ENCODE peak calls at places on chromosomes 2 and 18, in eight cellular contexts. One of them, this sample, is unnamed.

GRCh38 chr2:136444323-136444722 is 321.0 kb upstream of the THSD7B start:
- DNase-seq in A549: no peak
- DNase-seq in endodermal cell: no peak
- DNase-seq in GM12878: no peak
- DNase-seq in HCT116: no peak
- DNase-seq in SJSA1: no peak
- DNase-seq in spleen: no peak
- DNase-seq in naive thymus-derived CD4-positive, alpha-beta T cell: no peak
- DNase-seq in this sample: no peak

GRCh38 chr2:45010706-45011036 is 1.4 kb upstream of the SIX2 start:
- DNase-seq in A549: no peak
- DNase-seq in endodermal cell: no peak
- DNase-seq in GM12878: no peak
- DNase-seq in HCT116: no peak
- DNase-seq in SJSA1: no peak
- DNase-seq in spleen: no peak
- DNase-seq in naive thymus-derived CD4-positive, alpha-beta T cell: no peak
- DNase-seq in this sample: no peak

GRCh38 chr2:19185061-19185460 is 173.4 kb downstream of the OSR1 start:
- DNase-seq in A549: no peak
- DNase-seq in endodermal cell: no peak
- DNase-seq in GM12878: no peak
- DNase-seq in HCT116: no peak
- DNase-seq in SJSA1: no peak
- DNase-seq in spleen: no peak
- DNase-seq in naive thymus-derived CD4-positive, alpha-beta T cell: no peak
- DNase-seq in this sample: no peak

GRCh38 chr2:195612515-195613495 is 44.2 kb upstream of the SLC39A10 start:
- DNase-seq in A549: peak
- DNase-seq in endodermal cell: peak
- DNase-seq in GM12878: no peak
- DNase-seq in HCT116: no peak
- DNase-seq in SJSA1: peak
- DNase-seq in spleen: no peak
- DNase-seq in naive thymus-derived CD4-positive, alpha-beta T cell: no peak
- DNase-seq in this sample: no peak

GRCh38 chr2:178514664-178515063 is 34.4 kb downstream of the PLEKHA3 start:
- DNase-seq in A549: no peak
- DNase-seq in endodermal cell: no peak
- DNase-seq in GM12878: no peak
- DNase-seq in HCT116: no peak
- DNase-seq in SJSA1: peak
- DNase-seq in spleen: no peak
- DNase-seq in naive thymus-derived CD4-positive, alpha-beta T cell: no peak
- DNase-seq in this sample: no peak

GRCh38 chr2:224820283-224820991 is 104.3 kb upstream of the CCDC195 start:
- DNase-seq in A549: no peak
- DNase-seq in endodermal cell: no peak
- DNase-seq in GM12878: no peak
- DNase-seq in HCT116: no peak
- DNase-seq in SJSA1: no peak
- DNase-seq in spleen: no peak
- DNase-seq in naive thymus-derived CD4-positive, alpha-beta T cell: no peak
- DNase-seq in this sample: no peak

GRCh38 chr18:32380559-32380958 is 90.1 kb downstream of the GAREM1 start:
- DNase-seq in A549: no peak
- DNase-seq in endodermal cell: no peak
- DNase-seq in GM12878: no peak
- DNase-seq in HCT116: no peak
- DNase-seq in SJSA1: no peak
- DNase-seq in spleen: no peak
- DNase-seq in naive thymus-derived CD4-positive, alpha-beta T cell: no peak
- DNase-seq in this sample: no peak

GRCh38 chr18:79746730-79747129 is 51.0 kb upstream of the KCNG2 start:
- DNase-seq in A549: no peak
- DNase-seq in endodermal cell: peak
- DNase-seq in GM12878: no peak
- DNase-seq in HCT116: no peak
- DNase-seq in SJSA1: no peak
- DNase-seq in spleen: peak
- DNase-seq in naive thymus-derived CD4-positive, alpha-beta T cell: no peak
- DNase-seq in this sample: peak

GRCh38 chr2:152624805-152625204 is 92.5 kb downstream of the PRPF40A start:
- DNase-seq in A549: no peak
- DNase-seq in endodermal cell: no peak
- DNase-seq in GM12878: no peak
- DNase-seq in HCT116: no peak
- DNase-seq in SJSA1: peak
- DNase-seq in spleen: no peak
- DNase-seq in naive thymus-derived CD4-positive, alpha-beta T cell: no peak
- DNase-seq in this sample: no peak

GRCh38 chr18:7856733-7857132 is 289.6 kb downstream of the PTPRM start:
- DNase-seq in A549: no peak
- DNase-seq in endodermal cell: no peak
- DNase-seq in GM12878: no peak
- DNase-seq in HCT116: peak
- DNase-seq in SJSA1: no peak
- DNase-seq in spleen: no peak
- DNase-seq in naive thymus-derived CD4-positive, alpha-beta T cell: no peak
- DNase-seq in this sample: no peak

GRCh38 chr2:200703132-200703925 is 108.4 kb upstream of the BZW1 start:
- DNase-seq in A549: peak
- DNase-seq in endodermal cell: no peak
- DNase-seq in GM12878: peak
- DNase-seq in HCT116: peak
- DNase-seq in SJSA1: peak
- DNase-seq in spleen: no peak
- DNase-seq in naive thymus-derived CD4-positive, alpha-beta T cell: no peak
- DNase-seq in this sample: no peak

GRCh38 chr2:10005461-10005860 is 37.9 kb upstream of the KLF11 start:
- DNase-seq in A549: no peak
- DNase-seq in endodermal cell: no peak
- DNase-seq in GM12878: no peak
- DNase-seq in HCT116: no peak
- DNase-seq in SJSA1: no peak
- DNase-seq in spleen: peak
- DNase-seq in naive thymus-derived CD4-positive, alpha-beta T cell: no peak
- DNase-seq in this sample: peak

GRCh38 chr2:189208254-189208653 is 28.7 kb upstream of the COL5A2 start:
- DNase-seq in A549: no peak
- DNase-seq in endodermal cell: no peak
- DNase-seq in GM12878: no peak
- DNase-seq in HCT116: no peak
- DNase-seq in SJSA1: no peak
- DNase-seq in spleen: no peak
- DNase-seq in naive thymus-derived CD4-positive, alpha-beta T cell: no peak
- DNase-seq in this sample: no peak

GRCh38 chr18:12554796-12555388 is 103.0 kb downstream of the SPIRE1 start:
- DNase-seq in A549: no peak
- DNase-seq in endodermal cell: no peak
- DNase-seq in GM12878: no peak
- DNase-seq in HCT116: no peak
- DNase-seq in SJSA1: no peak
- DNase-seq in spleen: no peak
- DNase-seq in naive thymus-derived CD4-positive, alpha-beta T cell: no peak
- DNase-seq in this sample: no peak

GRCh38 chr18:21272016-21272582 is 30.1 kb downstream of the GREB1L start:
- DNase-seq in A549: no peak
- DNase-seq in endodermal cell: no peak
- DNase-seq in GM12878: no peak
- DNase-seq in HCT116: no peak
- DNase-seq in SJSA1: no peak
- DNase-seq in spleen: no peak
- DNase-seq in naive thymus-derived CD4-positive, alpha-beta T cell: no peak
- DNase-seq in this sample: no peak

GRCh38 chr2:20635096-20635475 is 15.8 kb downstream of the HS1BP3 start:
- DNase-seq in A549: no peak
- DNase-seq in endodermal cell: no peak
- DNase-seq in GM12878: no peak
- DNase-seq in HCT116: no peak
- DNase-seq in SJSA1: no peak
- DNase-seq in spleen: peak
- DNase-seq in naive thymus-derived CD4-positive, alpha-beta T cell: no peak
- DNase-seq in this sample: no peak

GRCh38 chr2:200026838-200027237 is 71.5 kb downstream of the MAIP1 start:
- DNase-seq in A549: no peak
- DNase-seq in endodermal cell: no peak
- DNase-seq in GM12878: no peak
- DNase-seq in HCT116: no peak
- DNase-seq in SJSA1: no peak
- DNase-seq in spleen: no peak
- DNase-seq in naive thymus-derived CD4-positive, alpha-beta T cell: no peak
- DNase-seq in this sample: no peak

GRCh38 chr2:23269747-23270146 is 115.2 kb upstream of the KLHL29 start:
- DNase-seq in A549: no peak
- DNase-seq in endodermal cell: no peak
- DNase-seq in GM12878: no peak
- DNase-seq in HCT116: no peak
- DNase-seq in SJSA1: no peak
- DNase-seq in spleen: no peak
- DNase-seq in naive thymus-derived CD4-positive, alpha-beta T cell: no peak
- DNase-seq in this sample: no peak

GRCh38 chr2:142980246-142981068 is 103.0 kb downstream of the KYNU start:
- DNase-seq in A549: peak
- DNase-seq in endodermal cell: no peak
- DNase-seq in GM12878: no peak
- DNase-seq in HCT116: peak
- DNase-seq in SJSA1: peak
- DNase-seq in spleen: no peak
- DNase-seq in naive thymus-derived CD4-positive, alpha-beta T cell: no peak
- DNase-seq in this sample: no peak

GRCh38 chr18:55465313-55465712 is 122.7 kb downstream of the TCF4 start:
- DNase-seq in A549: no peak
- DNase-seq in endodermal cell: no peak
- DNase-seq in GM12878: no peak
- DNase-seq in HCT116: no peak
- DNase-seq in SJSA1: no peak
- DNase-seq in spleen: no peak
- DNase-seq in naive thymus-derived CD4-positive, alpha-beta T cell: no peak
- DNase-seq in this sample: no peak
- H3K4me3 ChIP-seq in A549: no peak
- H3K4me3 ChIP-seq in endodermal cell: no peak
- H3K4me3 ChIP-seq in GM12878: no peak
- H3K4me3 ChIP-seq in HCT116: no peak
- H3K4me3 ChIP-seq in SJSA1: no peak
- H3K4me3 ChIP-seq in spleen: no peak
- H3K4me3 ChIP-seq in naive thymus-derived CD4-positive, alpha-beta T cell: no peak
- H3K4me3 ChIP-seq in this sample: no peak

GRCh38 chr2:6917761-6918421 is 679 bp downstream of the RNF144A start:
- DNase-seq in A549: peak
- DNase-seq in endodermal cell: peak
- DNase-seq in GM12878: no peak
- DNase-seq in HCT116: no peak
- DNase-seq in SJSA1: no peak
- DNase-seq in spleen: peak
- DNase-seq in naive thymus-derived CD4-positive, alpha-beta T cell: no peak
- DNase-seq in this sample: no peak

GRCh38 chr2:6916224-6916623 is 988 bp upstream of the RNF144A start:
- DNase-seq in A549: no peak
- DNase-seq in endodermal cell: no peak
- DNase-seq in GM12878: no peak
- DNase-seq in HCT116: no peak
- DNase-seq in SJSA1: no peak
- DNase-seq in spleen: no peak
- DNase-seq in naive thymus-derived CD4-positive, alpha-beta T cell: no peak
- DNase-seq in this sample: no peak

GRCh38 chr2:6915399-6915798 is 1.8 kb upstream of the RNF144A start:
- DNase-seq in A549: no peak
- DNase-seq in endodermal cell: no peak
- DNase-seq in GM12878: no peak
- DNase-seq in HCT116: no peak
- DNase-seq in SJSA1: no peak
- DNase-seq in spleen: no peak
- DNase-seq in naive thymus-derived CD4-positive, alpha-beta T cell: no peak
- DNase-seq in this sample: no peak

GRCh38 chr2:6917071-6917760 is at the start of gene RNF144A:
- DNase-seq in A549: peak
- DNase-seq in endodermal cell: peak
- DNase-seq in GM12878: no peak
- DNase-seq in HCT116: no peak
- DNase-seq in SJSA1: peak
- DNase-seq in spleen: peak
- DNase-seq in naive thymus-derived CD4-positive, alpha-beta T cell: peak
- DNase-seq in this sample: peak

GRCh38 chr2:6916736-6917070 is 509 bp upstream of the RNF144A start:
- DNase-seq in A549: peak
- DNase-seq in endodermal cell: no peak
- DNase-seq in GM12878: no peak
- DNase-seq in HCT116: no peak
- DNase-seq in SJSA1: no peak
- DNase-seq in spleen: no peak
- DNase-seq in naive thymus-derived CD4-positive, alpha-beta T cell: no peak
- DNase-seq in this sample: no peak
- H3K27ac ChIP-seq in A549: peak
- H3K27ac ChIP-seq in endodermal cell: no peak
- H3K27ac ChIP-seq in GM12878: no peak
- H3K27ac ChIP-seq in HCT116: no peak
- H3K27ac ChIP-seq in SJSA1: no peak
- H3K27ac ChIP-seq in spleen: no peak
- H3K27ac ChIP-seq in naive thymus-derived CD4-positive, alpha-beta T cell: peak
- H3K27ac ChIP-seq in this sample: peak

DNA sequence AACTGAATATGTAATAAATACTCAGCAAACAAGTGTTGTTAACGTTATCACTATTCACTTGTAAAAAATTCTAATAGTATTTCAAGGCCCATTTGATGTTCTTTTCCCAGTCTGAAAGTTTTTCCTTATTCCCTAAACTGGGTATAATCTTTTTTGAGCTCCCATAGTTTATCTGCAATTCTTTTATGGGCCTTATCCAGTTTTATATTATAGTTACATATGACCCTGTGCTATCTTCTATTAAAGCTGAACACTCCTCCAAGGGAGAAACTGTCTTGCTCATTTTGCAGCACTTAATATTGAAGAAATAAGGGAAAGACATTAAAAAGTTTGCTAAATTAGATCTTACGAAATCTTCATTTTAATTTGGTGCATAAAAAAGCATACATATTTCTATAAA is 13.9 kb downstream of the PELI1 start:
- DNase-seq in A549: no peak
- DNase-seq in endodermal cell: no peak
- DNase-seq in GM12878: no peak
- DNase-seq in HCT116: no peak
- DNase-seq in SJSA1: no peak
- DNase-seq in spleen: no peak
- DNase-seq in naive thymus-derived CD4-positive, alpha-beta T cell: no peak
- DNase-seq in this sample: no peak
- H3K4me3 ChIP-seq in A549: no peak
- H3K4me3 ChIP-seq in endodermal cell: peak
- H3K4me3 ChIP-seq in GM12878: peak
- H3K4me3 ChIP-seq in HCT116: no peak
- H3K4me3 ChIP-seq in SJSA1: no peak
- H3K4me3 ChIP-seq in spleen: no peak
- H3K4me3 ChIP-seq in naive thymus-derived CD4-positive, alpha-beta T cell: no peak
- H3K4me3 ChIP-seq in this sample: no peak

DNA sequence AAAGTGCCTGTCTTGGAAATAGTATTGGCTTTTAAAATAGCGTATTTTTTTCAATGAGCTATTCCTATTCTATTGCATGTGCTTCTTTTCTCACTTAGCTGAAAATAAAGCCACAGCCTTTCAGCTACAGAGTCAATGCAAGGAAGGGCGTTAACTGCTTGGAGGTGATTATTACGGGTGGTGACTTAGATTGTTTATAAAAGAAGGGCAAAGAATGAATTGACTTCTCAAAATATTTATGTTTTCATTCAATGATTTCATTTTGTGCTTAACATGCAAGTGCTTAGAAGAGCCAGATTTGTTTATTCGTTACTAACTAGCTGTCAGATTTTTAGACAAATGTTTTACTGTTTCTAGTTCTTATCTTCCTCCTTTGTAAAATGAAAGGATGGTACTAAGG is 2.8 kb upstream of the CHN1 start:
- DNase-seq in A549: no peak
- DNase-seq in endodermal cell: no peak
- DNase-seq in GM12878: no peak
- DNase-seq in HCT116: no peak
- DNase-seq in SJSA1: peak
- DNase-seq in spleen: no peak
- DNase-seq in naive thymus-derived CD4-positive, alpha-beta T cell: no peak
- DNase-seq in this sample: no peak
- H3K27ac ChIP-seq in A549: no peak
- H3K27ac ChIP-seq in endodermal cell: no peak
- H3K27ac ChIP-seq in GM12878: no peak
- H3K27ac ChIP-seq in HCT116: no peak
- H3K27ac ChIP-seq in SJSA1: no peak
- H3K27ac ChIP-seq in spleen: no peak
- H3K27ac ChIP-seq in naive thymus-derived CD4-positive, alpha-beta T cell: no peak
- H3K27ac ChIP-seq in this sample: peak